ENCODE peak calls at places on chromosomes 7 and 10, in four cellular contexts. O is activated T-cell treated with anti-CD3 and anti-CD28 coated beads for 1 hour, Z is left kidney, C is T-cell. V is an unnamed sample.

GRCh38 chr10:115760131-115760530 is 512.9 kb downstream of the GFRA1 start:
- DNase-seq in Z (no peak), C (no peak), O (no peak), V (no peak)

GRCh38 chr7:66847879-66848810 is 72.9 kb upstream of the TMEM248 start:
- DNase-seq in O (no peak), Z (no peak), C (no peak), V (peak; percentile 78)

GRCh38 chr7:137873524-137873923 is 26.8 kb upstream of the DGKI start:
- DNase-seq in Z (no peak), O (no peak), C (no peak), V (peak; percentile 88)

GRCh38 chr10:5575482-5576153 is 50.9 kb downstream of the CALML3 start:
- DNase-seq in Z (no peak), C (no peak), O (no peak), V (peak; percentile 80)

GRCh38 chr7:132055331-132056120 is 499.1 kb upstream of the PODXL start:
- DNase-seq in O (no peak), C (no peak), Z (no peak), V (no peak)

GRCh38 chr10:1316107-1316805 is 260.1 kb downstream of the WDR37 start:
- DNase-seq in C (no peak), O (no peak), Z (peak; percentile 50), V (no peak)

GRCh38 chr7:156892086-156892800 is 740 bp downstream of the LMBR1 start:
- DNase-seq in Z (peak; percentile 80), O (peak; percentile 53), C (peak; percentile 50), V (no peak)

GRCh38 chr7:2570021-2570420 is 11.2 kb downstream of the IQCE start:
- DNase-seq in Z (no peak), O (no peak), C (no peak), V (no peak)

GRCh38 chr7:130359276-130359857 is 14.8 kb downstream of the CPA5 start:
- DNase-seq in Z (no peak), O (no peak), C (no peak), V (no peak)

GRCh38 chr10:7410800-7411670 is at the start of gene SFMBT2:
- DNase-seq in Z (peak; percentile 87), C (peak; percentile 45), O (peak; percentile 42), V (peak; percentile 58)

GRCh38 chr10:70578371-70578947 is 24.1 kb downstream of the PRF1 start:
- DNase-seq in Z (no peak), O (peak; percentile 55), C (peak; percentile 58), V (peak; percentile 58)

GRCh38 chr10:26513101-26513500 is 75.0 kb downstream of the APBB1IP start:
- DNase-seq in C (no peak), Z (no peak), O (no peak), V (no peak)

GRCh38 chr10:119395287-119396007 is 147.1 kb downstream of the RGS10 start:
- DNase-seq in O (no peak), C (no peak), Z (no peak), V (peak; percentile 51)

GRCh38 chr7:120303105-120303504 is 30.1 kb downstream of the KCND2 start:
- DNase-seq in C (no peak), O (no peak), Z (no peak), V (no peak)

GRCh38 chr10:103429647-103430046 is 22.5 kb downstream of the CALHM2 start:
- DNase-seq in O (no peak), Z (no peak), C (no peak), V (no peak)

GRCh38 chr10:28790146-28790545 is 112.8 kb downstream of the BAMBI start:
- DNase-seq in C (no peak), O (no peak), Z (no peak), V (no peak)

GRCh38 chr7:94277236-94277635 is 117.5 kb upstream of the COL1A2 start:
- DNase-seq in C (no peak), O (no peak), Z (no peak), V (no peak)

GRCh38 chr10:114519306-114519669 is 115.0 kb upstream of the AFAP1L2 start:
- DNase-seq in O (no peak), C (no peak), Z (no peak), V (peak; percentile 42)

GRCh38 chr10:61000769-61001730 is 57.1 kb upstream of the RHOBTB1 start:
- DNase-seq in C (no peak), Z (peak; percentile 84), O (no peak), V (peak; percentile 51)

GRCh38 chr7:132815696-132816334 is 239.5 kb upstream of the PLXNA4 start:
- DNase-seq in Z (no peak), O (no peak), C (no peak), V (no peak)